ENCODE peak calls at places on chromosomes 3 and 15, in four cellular contexts. A, T, J and M are unnamed samples. For H3K9me3, the result is how much of the 10 kb centered on the place peaks cover.

GRCh38 chr3:133097214-133097613 is 59.0 kb downstream of the TMEM108 start:
- DNase-seq in A (no peak), T (no peak), J (no peak), M (no peak)

GRCh38 chr3:1830851-1831250 is 267.8 kb upstream of the CNTN4 start:
- DNase-seq in A (no peak), T (no peak), J (no peak), M (no peak)

GRCh38 chr15:40932146-40932545 is 3.0 kb downstream of the DLL4 start:
- DNase-seq in A (no peak), T (peak), J (no peak), M (no peak)

GRCh38 chr3:112111785-112112402 is 21.2 kb downstream of the GCSAM start:
- DNase-seq in A (peak), T (no peak), J (peak), M (no peak)

GRCh38 chr3:42698911-42699230 is 3.7 kb downstream of the HHATL start:
- DNase-seq in A (no peak), T (no peak), J (no peak), M (no peak)

GRCh38 chr15:47711654-47712053 is 5.7 kb upstream of the SEMA6D start:
- DNase-seq in A (peak), T (no peak), J (no peak), M (no peak)

GRCh38 chr15:65908876-65909275 is 39.6 kb downstream of the RAB11A start:
- DNase-seq in A (no peak), T (no peak), J (no peak), M (peak)

GRCh38 chr15:46677491-46677890 is 1039.8 kb upstream of the SEMA6D start:
- DNase-seq in A (no peak), T (no peak), J (no peak), M (no peak)

GRCh38 chr3:26559252-26559651 is 63.3 kb upstream of the LRRC3B start:
- DNase-seq in A (no peak), T (no peak), J (no peak), M (no peak)

GRCh38 chr15:62824111-62824737 is 218.3 kb upstream of the TPM1 start:
- DNase-seq in A (no peak), T (no peak), J (no peak), M (peak)

GRCh38 chr15:80526556-80527340 is 122.6 kb downstream of the ARNT2 start:
- DNase-seq in A (no peak), T (no peak), J (peak), M (no peak)

GRCh38 chr3:127961963-127962362 is 46.9 kb downstream of the KBTBD12 start:
- DNase-seq in A (no peak), T (no peak), J (no peak), M (no peak)

GRCh38 chr3:194537732-194538247 is 51.0 kb upstream of the ATP13A3 start:
- DNase-seq in A (peak), T (no peak), J (no peak), M (peak)

GRCh38 chr3:121821421-121822199 is 13.2 kb downstream of the IQCB1 start:
- DNase-seq in A (no peak), T (no peak), J (no peak), M (no peak)

GRCh38 chr3:121819236-121819635 is 15.6 kb downstream of the IQCB1 start:
- DNase-seq in A (no peak), T (no peak), J (no peak), M (no peak)

GRCh38 chr3:121818578-121818977 is 16.3 kb downstream of the IQCB1 start:
- DNase-seq in A (no peak), T (no peak), J (no peak), M (no peak)

GRCh38 chr3:121817753-121818152 is 17.1 kb downstream of the IQCB1 start:
- DNase-seq in A (no peak), T (no peak), J (no peak), M (no peak)

DNA sequence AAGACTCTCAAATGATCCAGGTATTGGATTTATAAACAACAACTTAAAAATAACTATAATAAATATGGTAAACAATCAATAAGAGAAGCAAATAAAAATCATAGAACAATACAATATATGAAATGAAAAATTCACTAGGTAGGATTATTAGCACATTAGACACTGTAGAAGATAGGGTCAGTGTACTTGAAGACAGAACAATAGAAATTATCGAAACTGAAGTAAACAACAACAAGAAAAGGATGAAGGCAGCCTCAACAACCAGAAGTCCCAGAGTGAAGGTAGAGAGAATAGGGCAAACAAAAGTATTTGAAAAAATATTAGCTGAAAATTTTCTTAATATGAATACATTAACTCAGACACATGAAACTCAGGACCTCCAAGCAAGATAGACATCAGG is 11.9 kb downstream of the IQCB1 start:
- DNase-seq in A (no peak), T (no peak), J (no peak), M (no peak)
- H3K9me3 ChIP-seq in A (under half), T (under half), J (under half), M (under half)

GRCh38 chr3:122295286-122295685 is 29.8 kb upstream of the CSTA start:
- DNase-seq in A (no peak), T (no peak), J (no peak), M (no peak)
- H3K4me3 ChIP-seq in A (no peak), T (no peak), J (no peak), M (no peak)

GRCh38 chr3:172133830-172134229 is 94.5 kb downstream of the FNDC3B start:
- DNase-seq in A (no peak), T (no peak), J (no peak), M (no peak)
- H3K27ac ChIP-seq in A (peak), T (peak), J (no peak), M (no peak)

GRCh38 chr15:24627443-24627842 is 48.1 kb upstream of the NPAP1 start:
- DNase-seq in A (no peak), T (no peak), J (no peak), M (no peak)
- H3K9me3 ChIP-seq in A (under half), T (under half), J (under half), M (under half)

GRCh38 chr15:93291380-93291779 is 202.4 kb upstream of the RGMA start:
- DNase-seq in A (no peak), T (no peak), J (no peak), M (peak)
- H3K4me3 ChIP-seq in A (no peak), T (no peak), J (no peak), M (no peak)